ENCODE peak calls at places on chromosomes 16 and 17, in seven cellular contexts. P, D, R, F, I, N and G are unnamed samples.

GRCh38 chr17:18999394-18999793 is 5.2 kb downstream of the FAM83G start:
- DNase-seq in P (no peak), D (no peak), R (no peak), F (no peak), I (no peak), N (no peak), G (no peak)

GRCh38 chr17:38341035-38341721 is 2.6 kb downstream of the GPR179 start:
- DNase-seq in P (peak), D (no peak), R (peak), F (peak), I (no peak), N (no peak), G (peak)

GRCh38 chr17:33687831-33688230 is 394.7 kb upstream of the ASIC2 start:
- DNase-seq in P (no peak), D (no peak), R (no peak), F (no peak), I (no peak), N (no peak), G (no peak)

GRCh38 chr16:81486555-81487061 is 42.0 kb downstream of the CMIP start:
- DNase-seq in P (peak), D (no peak), R (peak), F (peak), I (peak), N (no peak), G (no peak)

GRCh38 chr17:8122391-8122922 is 1.4 kb downstream of the HES7 start:
- DNase-seq in P (peak), D (no peak), R (no peak), F (no peak), I (no peak), N (no peak), G (no peak)

GRCh38 chr17:81553616-81554181 is 1.5 kb upstream of the FAAP100 start:
- DNase-seq in P (no peak), D (peak), R (no peak), F (peak), I (peak), N (no peak), G (no peak)

GRCh38 chr16:48538746-48539484 is 71.1 kb downstream of the N4BP1 start:
- DNase-seq in P (no peak), D (no peak), R (no peak), F (no peak), I (no peak), N (no peak), G (no peak)

GRCh38 chr17:27545562-27546229 is 85.3 kb upstream of the LGALS9 start:
- DNase-seq in P (no peak), D (no peak), R (no peak), F (no peak), I (no peak), N (no peak), G (no peak)

GRCh38 chr17:17708301-17708700 is 27.0 kb downstream of the RAI1 start:
- DNase-seq in P (no peak), D (no peak), R (no peak), F (no peak), I (no peak), N (no peak), G (no peak)

GRCh38 chr17:67439269-67439668 is 62.2 kb downstream of the PITPNC1 start:
- DNase-seq in P (no peak), D (no peak), R (no peak), F (no peak), I (no peak), N (no peak), G (no peak)

GRCh38 chr17:76383645-76384221 is 676 bp upstream of the SPHK1 start:
- DNase-seq in P (peak), D (no peak), R (peak), F (peak), I (peak), N (peak), G (no peak)

GRCh38 chr16:58882292-58882691 is 148.2 kb upstream of the GOT2 start:
- DNase-seq in P (no peak), D (no peak), R (no peak), F (no peak), I (no peak), N (no peak), G (no peak)

GRCh38 chr17:42928714-42929496 is 28.3 kb downstream of the G6PC1 start:
- DNase-seq in P (peak), D (peak), R (no peak), F (peak), I (peak), N (peak), G (no peak)

GRCh38 chr17:82615084-82616020 is 32.9 kb downstream of the WDR45B start:
- DNase-seq in P (no peak), D (no peak), R (no peak), F (no peak), I (no peak), N (no peak), G (no peak)

GRCh38 chr16:75130150-75130771 is 13.7 kb upstream of the LDHD start:
- DNase-seq in P (no peak), D (no peak), R (no peak), F (no peak), I (no peak), N (no peak), G (no peak)

GRCh38 chr17:30920282-30920681 is 1.5 kb upstream of the ADAP2 start:
- DNase-seq in P (peak), D (no peak), R (peak), F (no peak), I (no peak), N (no peak), G (no peak)

GRCh38 chr17:39607057-39607850 is 466 bp downstream of the NEUROD2 start:
- DNase-seq in P (no peak), D (no peak), R (no peak), F (no peak), I (no peak), N (no peak), G (no peak)

GRCh38 chr17:14525551-14526455 is 224.9 kb downstream of the HS3ST3B1 start:
- DNase-seq in P (no peak), D (no peak), R (no peak), F (no peak), I (no peak), N (no peak), G (no peak)

GRCh38 chr17:74779948-74780400 is 3.8 kb upstream of the NAT9 start:
- DNase-seq in P (peak), D (no peak), R (peak), F (no peak), I (no peak), N (peak), G (no peak)

GRCh38 chr16:11004957-11005610 is 60.7 kb downstream of the CLEC16A start:
- DNase-seq in P (no peak), D (no peak), R (no peak), F (no peak), I (no peak), N (no peak), G (no peak)

GRCh38 chr17:82241926-82242697 is 13.3 kb downstream of the SLC16A3 start:
- DNase-seq in P (no peak), D (no peak), R (peak), F (peak), I (peak), N (no peak), G (no peak)

GRCh38 chr17:15321556-15322250 is 19.7 kb downstream of the TEKT3 start:
- DNase-seq in P (no peak), D (no peak), R (no peak), F (no peak), I (no peak), N (no peak), G (no peak)

GRCh38 chr17:53543363-53543927 is 279.3 kb upstream of the KIF2B start:
- DNase-seq in P (no peak), D (no peak), R (no peak), F (peak), I (no peak), N (no peak), G (no peak)

GRCh38 chr16:5032748-5033167 is 977 bp downstream of the NAGPA start:
- DNase-seq in P (no peak), D (no peak), R (peak), F (no peak), I (no peak), N (no peak), G (no peak)

GRCh38 chr17:74272731-74273201 is 1.3 kb upstream of the DNAI2 start:
- DNase-seq in P (peak), D (no peak), R (no peak), F (peak), I (peak), N (no peak), G (no peak)

GRCh38 chr16:8797364-8798173 is at the start of the genes PMM2 and TMEM186:
- DNase-seq in P (peak), D (peak), R (peak), F (peak), I (peak), N (peak), G (peak)

GRCh38 chr16:8798174-8798527 is 512 bp downstream of the PMM2 start:
- DNase-seq in P (no peak), D (peak), R (no peak), F (no peak), I (no peak), N (no peak), G (no peak)

GRCh38 chr16:8795096-8795495 is 2.3 kb downstream of the TMEM186 start:
- DNase-seq in P (no peak), D (no peak), R (no peak), F (no peak), I (no peak), N (no peak), G (no peak)

GRCh38 chr16:8795818-8796217 is 1.6 kb downstream of the TMEM186 start:
- DNase-seq in P (no peak), D (no peak), R (no peak), F (no peak), I (no peak), N (no peak), G (no peak)

GRCh38 chr16:8796469-8797363 is 723 bp downstream of the TMEM186 start:
- DNase-seq in P (no peak), D (no peak), R (no peak), F (no peak), I (no peak), N (no peak), G (no peak)
- TF ChIP-seq CTCF in P (no peak), D (no peak), R (no peak), F (no peak), I (no peak), N (no peak), G (no peak)

GRCh38 chr17:47969975-47970724 is 763 bp upstream of the CDK5RAP3 start:
- DNase-seq in P (no peak), D (no peak), R (no peak), F (no peak), I (no peak), N (no peak), G (no peak)
- H3K27ac ChIP-seq in P (no peak), D (peak), R (no peak), F (no peak), I (peak), N (no peak), G (peak)

GRCh38 chr17:35555695-35556094 is 4.9 kb downstream of the SLFN14 start:
- DNase-seq in P (no peak), D (no peak), R (no peak), F (no peak), I (no peak), N (no peak), G (no peak)
- TF ChIP-seq CTCF in P (no peak), D (peak), R (peak), F (peak), I (no peak), N (no peak), G (no peak)

DNA sequence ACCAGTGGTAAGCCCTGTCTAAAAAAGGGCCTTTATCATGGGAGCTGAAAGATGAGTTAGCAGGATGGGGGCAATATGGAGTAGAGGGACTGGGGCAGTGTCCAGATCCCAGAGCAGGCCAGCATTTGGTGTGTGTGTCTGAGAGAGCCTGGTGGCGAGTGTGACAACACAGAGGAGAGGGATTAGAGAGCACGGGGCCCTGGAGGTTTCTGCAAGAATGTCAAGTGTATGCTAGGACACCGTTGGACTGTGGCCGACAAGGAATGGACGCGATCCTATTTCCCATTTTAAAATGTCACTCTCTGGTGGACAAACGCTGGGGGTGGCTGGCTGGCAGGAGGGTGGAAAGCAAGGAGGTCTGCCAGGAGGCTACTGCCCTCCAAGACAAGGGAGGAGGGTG is 12.4 kb downstream of the TAC4 start:
- DNase-seq in P (no peak), D (no peak), R (no peak), F (no peak), I (no peak), N (no peak), G (no peak)
- H3K27ac ChIP-seq in P (peak), D (no peak), R (peak), F (no peak), I (no peak), N (no peak), G (no peak)

DNA sequence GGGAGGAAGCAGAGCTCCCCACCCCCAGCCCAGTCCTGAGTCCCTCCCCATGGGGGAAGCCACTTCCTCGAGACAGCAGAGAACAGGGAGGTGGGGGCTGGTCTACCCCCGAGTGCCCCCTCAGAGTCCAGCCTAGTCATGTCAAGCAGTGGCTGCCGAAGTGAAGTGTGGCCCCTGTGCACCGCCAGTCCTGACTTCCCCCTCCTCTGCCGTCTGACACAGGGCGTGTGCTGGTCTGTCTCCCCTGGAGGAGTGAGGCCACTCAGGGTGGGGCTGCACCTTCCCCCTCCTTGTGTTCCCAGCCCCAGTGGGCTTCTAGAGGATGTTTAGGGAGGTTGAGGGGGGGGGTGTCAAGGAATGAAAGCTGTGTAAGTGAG is 46.9 kb downstream of the MRC2 start:
- DNase-seq in P (no peak), D (no peak), R (no peak), F (no peak), I (no peak), N (no peak), G (no peak)
- TF ChIP-seq CTCF in P (no peak), D (no peak), R (no peak), F (no peak), I (no peak), N (no peak), G (no peak)

GRCh38 chr16:2819179-2819938 is 2.3 kb downstream of the PRSS21 start:
- DNase-seq in P (no peak), D (no peak), R (no peak), F (no peak), I (no peak), N (no peak), G (no peak)
- H3K27ac ChIP-seq in P (no peak), D (no peak), R (no peak), F (no peak), I (no peak), N (no peak), G (no peak)

DNA sequence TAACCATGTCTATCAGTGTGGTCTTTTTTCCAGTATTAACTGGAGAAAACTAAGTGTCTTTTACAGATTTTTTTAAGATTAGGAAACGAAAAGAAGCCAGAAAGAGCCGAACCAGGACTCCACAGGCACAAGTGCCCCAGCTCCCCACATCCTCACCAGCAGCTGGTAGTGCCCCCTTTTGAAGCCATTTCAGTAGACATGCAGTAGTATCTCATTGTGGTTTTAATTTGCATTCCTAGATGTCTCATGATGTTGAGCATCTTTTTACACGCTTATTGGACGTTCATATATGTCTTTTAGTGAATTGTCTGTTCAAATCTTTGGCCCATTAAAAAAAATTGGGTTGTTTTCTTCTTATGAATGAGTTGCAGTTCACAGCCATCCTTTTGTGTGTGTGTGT is 4.8 kb upstream of the CMTM3 start:
- DNase-seq in P (no peak), D (no peak), R (no peak), F (no peak), I (no peak), N (no peak), G (no peak)
- TF ChIP-seq CTCF in P (no peak), D (no peak), R (no peak), F (no peak), I (no peak), N (no peak), G (no peak)

DNA sequence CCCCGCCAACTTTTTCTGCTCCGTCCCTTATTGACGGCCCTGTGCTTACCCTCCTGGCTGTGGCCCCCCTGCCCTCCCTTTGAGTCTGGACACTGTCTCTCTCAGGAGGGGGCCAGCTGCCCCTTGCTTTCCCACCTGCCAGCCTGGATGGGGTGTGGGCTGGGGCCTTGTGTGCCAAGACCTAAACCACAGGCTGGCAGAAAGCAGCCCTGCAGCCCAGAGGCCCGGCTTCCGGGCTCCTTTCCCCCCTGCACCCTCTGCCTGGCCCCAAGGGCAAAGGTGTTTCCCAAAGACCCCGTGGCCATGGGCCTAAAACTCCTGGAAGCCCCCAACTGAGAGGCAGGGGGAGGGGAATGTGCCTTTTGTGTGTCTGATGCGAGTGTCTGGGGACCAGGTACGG is 17.5 kb downstream of the GPT2 start:
- DNase-seq in P (no peak), D (no peak), R (no peak), F (no peak), I (no peak), N (no peak), G (no peak)
- H3K27ac ChIP-seq in P (no peak), D (no peak), R (no peak), F (no peak), I (no peak), N (no peak), G (peak)